ENCODE peak calls at places on chromosomes 3 and 15, in five cellular contexts. G, J, K, F and S are unnamed samples.

GRCh38 chr15:98955331-98955730 is 52.3 kb downstream of the PGPEP1L start:
- DNase-seq in G (no peak), J (no peak), K (no peak), F (no peak), S (no peak)

GRCh38 chr3:114775395-114775794 is 371.7 kb downstream of the ZBTB20 start:
- DNase-seq in G (no peak), J (no peak), K (peak), F (no peak), S (no peak)

GRCh38 chr3:71078199-71078598 is 505.3 kb downstream of the FOXP1 start:
- DNase-seq in G (no peak), J (no peak), K (no peak), F (no peak), S (no peak)

GRCh38 chr3:55441499-55441898 is 45.6 kb downstream of the WNT5A start:
- DNase-seq in G (no peak), J (no peak), K (no peak), F (no peak), S (no peak)

GRCh38 chr3:42491876-42492507 is 10.5 kb upstream of the VIPR1 start:
- DNase-seq in G (no peak), J (no peak), K (no peak), F (no peak), S (no peak)

GRCh38 chr15:22892333-22892732 is 53.9 kb downstream of the NIPA2 start:
- DNase-seq in G (no peak), J (no peak), K (no peak), F (no peak), S (no peak)

GRCh38 chr3:15520185-15520584 is 1.3 kb downstream of the COLQ start:
- DNase-seq in G (no peak), J (no peak), K (no peak), F (no peak), S (no peak)

GRCh38 chr15:37019479-37020433 is 80.6 kb downstream of the MEIS2 start:
- DNase-seq in G (no peak), J (no peak), K (peak), F (no peak), S (no peak)

GRCh38 chr15:78978601-78979179 is 33.8 kb upstream of the CTSH start:
- DNase-seq in G (no peak), J (no peak), K (no peak), F (no peak), S (no peak)

GRCh38 chr15:69855172-69855562 is 242.6 kb downstream of the TLE3 start:
- DNase-seq in G (no peak), J (no peak), K (no peak), F (no peak), S (no peak)

GRCh38 chr3:138509586-138509985 is 75.2 kb downstream of the ESYT3 start:
- DNase-seq in G (no peak), J (no peak), K (peak), F (no peak), S (no peak)

GRCh38 chr15:95277266-95277665 is 1045.9 kb downstream of the MCTP2 start:
- DNase-seq in G (no peak), J (no peak), K (no peak), F (no peak), S (no peak)
- H3K27ac ChIP-seq in G (no peak), J (no peak), K (no peak), F (no peak), S (no peak)

GRCh38 chr3:78255403-78255802 is 1215.5 kb downstream of the ROBO2 start:
- DNase-seq in G (no peak), J (peak), K (peak), F (no peak), S (no peak)
- H3K27ac ChIP-seq in G (no peak), J (peak), K (no peak), F (no peak), S (no peak)

GRCh38 chr3:59995563-59995962 is 945.7 kb upstream of the CFAP20DC start:
- DNase-seq in G (no peak), J (no peak), K (no peak), F (no peak), S (no peak)

GRCh38 chr3:60000311-60001105 is 950.7 kb upstream of the CFAP20DC start:
- DNase-seq in G (no peak), J (no peak), K (no peak), F (no peak), S (no peak)

GRCh38 chr3:59998040-59998439 is 948.2 kb upstream of the CFAP20DC start:
- DNase-seq in G (no peak), J (no peak), K (no peak), F (no peak), S (no peak)

GRCh38 chr3:59992578-59992977 is 942.8 kb upstream of the CFAP20DC start:
- DNase-seq in G (no peak), J (no peak), K (no peak), F (no peak), S (no peak)

GRCh38 chr3:59994720-59995304 is 945.0 kb upstream of the CFAP20DC start:
- DNase-seq in G (no peak), J (no peak), K (no peak), F (no peak), S (no peak)
- H3K27ac ChIP-seq in G (no peak), J (no peak), K (no peak), F (no peak), S (no peak)

GRCh38 chr3:4749567-4750002 is 229.7 kb upstream of the BHLHE40 start:
- DNase-seq in G (no peak), J (no peak), K (no peak), F (no peak), S (no peak)
- H3K27ac ChIP-seq in G (no peak), J (no peak), K (no peak), F (peak), S (no peak)

GRCh38 chr3:189146842-189147241 is 24.9 kb upstream of the TPRG1 start:
- DNase-seq in G (peak), J (peak), K (no peak), F (no peak), S (no peak)
- H3K27ac ChIP-seq in G (no peak), J (peak), K (no peak), F (no peak), S (no peak)

GRCh38 chr15:54374184-54374947 is 396.1 kb downstream of the UNC13C start:
- DNase-seq in G (no peak), J (no peak), K (no peak), F (no peak), S (no peak)

GRCh38 chr15:54373332-54373731 is 395.1 kb downstream of the UNC13C start:
- DNase-seq in G (no peak), J (no peak), K (no peak), F (no peak), S (no peak)
- H3K27ac ChIP-seq in G (no peak), J (no peak), K (no peak), F (no peak), S (no peak)